ENCODE peak calls at places on chromosomes 3 and 15, in six cellular contexts. One of them, this sample, is unnamed.

GRCh38 chr3:55013145-55013544 is 85.3 kb upstream of the LRTM1 start:
- DNase-seq in nephron progenitor cell: no peak
- DNase-seq in fibroblast of mammary gland: peak; percentile 67
- DNase-seq in endodermal cell: no peak
- DNase-seq in GM20000: no peak
- DNase-seq in GM10248: no peak
- DNase-seq in this sample: no peak

GRCh38 chr3:33808559-33808958 is 10.1 kb downstream of the PDCD6IP start:
- DNase-seq in nephron progenitor cell: no peak
- DNase-seq in fibroblast of mammary gland: peak; percentile 56
- DNase-seq in endodermal cell: no peak
- DNase-seq in GM20000: no peak
- DNase-seq in GM10248: no peak
- DNase-seq in this sample: no peak

GRCh38 chr15:31317033-31317979 is 9.3 kb upstream of the KLF13 start:
- DNase-seq in nephron progenitor cell: no peak
- DNase-seq in fibroblast of mammary gland: no peak
- DNase-seq in endodermal cell: no peak
- DNase-seq in GM20000: no peak
- DNase-seq in GM10248: no peak
- DNase-seq in this sample: no peak

GRCh38 chr3:135324246-135324645 is 529.2 kb downstream of the EPHB1 start:
- DNase-seq in nephron progenitor cell: no peak
- DNase-seq in fibroblast of mammary gland: no peak
- DNase-seq in endodermal cell: no peak
- DNase-seq in GM20000: no peak
- DNase-seq in GM10248: no peak
- DNase-seq in this sample: no peak

GRCh38 chr15:25246641-25247417 is 192.0 kb downstream of the UBE3A start:
- DNase-seq in nephron progenitor cell: no peak
- DNase-seq in fibroblast of mammary gland: no peak
- DNase-seq in endodermal cell: no peak
- DNase-seq in GM20000: no peak
- DNase-seq in GM10248: no peak
- DNase-seq in this sample: peak; percentile 9

GRCh38 chr15:80480171-80480811 is 76.1 kb downstream of the ARNT2 start:
- DNase-seq in nephron progenitor cell: no peak
- DNase-seq in fibroblast of mammary gland: peak; percentile 60
- DNase-seq in endodermal cell: peak; percentile 68
- DNase-seq in GM20000: no peak
- DNase-seq in GM10248: no peak
- DNase-seq in this sample: no peak

GRCh38 chr15:50051344-50051743 is 67.7 kb downstream of the ATP8B4 start:
- DNase-seq in nephron progenitor cell: no peak
- DNase-seq in fibroblast of mammary gland: no peak
- DNase-seq in endodermal cell: no peak
- DNase-seq in GM20000: no peak
- DNase-seq in GM10248: no peak
- DNase-seq in this sample: no peak

GRCh38 chr3:45807645-45808540 is 11.6 kb upstream of the SLC6A20 start:
- DNase-seq in nephron progenitor cell: no peak
- DNase-seq in fibroblast of mammary gland: no peak
- DNase-seq in endodermal cell: no peak
- DNase-seq in GM20000: no peak
- DNase-seq in GM10248: no peak
- DNase-seq in this sample: no peak

GRCh38 chr15:68363353-68363752 is 68.6 kb downstream of the ITGA11 start:
- DNase-seq in nephron progenitor cell: no peak
- DNase-seq in fibroblast of mammary gland: no peak
- DNase-seq in endodermal cell: no peak
- DNase-seq in GM20000: no peak
- DNase-seq in GM10248: no peak
- DNase-seq in this sample: no peak

GRCh38 chr3:128710816-128711433 is 15.1 kb upstream of the RAB7A start:
- DNase-seq in nephron progenitor cell: no peak
- DNase-seq in fibroblast of mammary gland: no peak
- DNase-seq in endodermal cell: no peak
- DNase-seq in GM20000: no peak
- DNase-seq in GM10248: no peak
- DNase-seq in this sample: no peak

GRCh38 chr15:48887144-48887543 is 9.2 kb downstream of the EID1 start:
- DNase-seq in nephron progenitor cell: no peak
- DNase-seq in fibroblast of mammary gland: no peak
- DNase-seq in endodermal cell: no peak
- DNase-seq in GM20000: no peak
- DNase-seq in GM10248: no peak
- DNase-seq in this sample: no peak

GRCh38 chr3:150094150-150094932 is 123.6 kb upstream of the PFN2 start:
- DNase-seq in nephron progenitor cell: no peak
- DNase-seq in fibroblast of mammary gland: peak; percentile 63
- DNase-seq in endodermal cell: no peak
- DNase-seq in GM20000: no peak
- DNase-seq in GM10248: no peak
- DNase-seq in this sample: no peak

GRCh38 chr3:159432721-159433300 is 555.8 kb upstream of the IL12A start:
- DNase-seq in nephron progenitor cell: no peak
- DNase-seq in fibroblast of mammary gland: peak; percentile 11
- DNase-seq in endodermal cell: no peak
- DNase-seq in GM20000: no peak
- DNase-seq in GM10248: no peak
- DNase-seq in this sample: no peak

GRCh38 chr3:126956866-126957650 is 25.9 kb upstream of the PLXNA1 start:
- DNase-seq in nephron progenitor cell: no peak
- DNase-seq in fibroblast of mammary gland: no peak
- DNase-seq in endodermal cell: peak; percentile 77
- DNase-seq in GM20000: no peak
- DNase-seq in GM10248: no peak
- DNase-seq in this sample: no peak

GRCh38 chr3:159114582-159114981 is 312.7 kb downstream of the MFSD1 start:
- DNase-seq in nephron progenitor cell: no peak
- DNase-seq in fibroblast of mammary gland: no peak
- DNase-seq in endodermal cell: no peak
- DNase-seq in GM20000: no peak
- DNase-seq in GM10248: no peak
- DNase-seq in this sample: no peak

GRCh38 chr3:138781012-138781470 is 53.7 kb downstream of the PIK3CB start:
- DNase-seq in nephron progenitor cell: no peak
- DNase-seq in fibroblast of mammary gland: no peak
- DNase-seq in endodermal cell: no peak
- DNase-seq in GM20000: no peak
- DNase-seq in GM10248: no peak
- DNase-seq in this sample: no peak

GRCh38 chr3:128089135-128089534 is 34.5 kb downstream of the RUVBL1 start:
- DNase-seq in nephron progenitor cell: no peak
- DNase-seq in fibroblast of mammary gland: no peak
- DNase-seq in endodermal cell: no peak
- DNase-seq in GM20000: no peak
- DNase-seq in GM10248: no peak
- DNase-seq in this sample: no peak

GRCh38 chr15:66701422-66702034 is 508 bp upstream of the SMAD6 start:
- DNase-seq in nephron progenitor cell: no peak
- DNase-seq in fibroblast of mammary gland: peak; percentile 29
- DNase-seq in endodermal cell: no peak
- DNase-seq in GM20000: peak; percentile 73
- DNase-seq in GM10248: no peak
- DNase-seq in this sample: no peak

GRCh38 chr3:99659032-99659431 is 20.6 kb downstream of the COL8A1 start:
- DNase-seq in nephron progenitor cell: no peak
- DNase-seq in fibroblast of mammary gland: peak; percentile 100
- DNase-seq in endodermal cell: no peak
- DNase-seq in GM20000: no peak
- DNase-seq in GM10248: no peak
- DNase-seq in this sample: no peak

GRCh38 chr15:61697796-61698195 is 362.5 kb downstream of the VPS13C start:
- DNase-seq in nephron progenitor cell: no peak
- DNase-seq in fibroblast of mammary gland: no peak
- DNase-seq in endodermal cell: no peak
- DNase-seq in GM20000: no peak
- DNase-seq in GM10248: no peak
- DNase-seq in this sample: no peak

GRCh38 chr3:100602506-100603444 is 6.6 kb upstream of the ADGRG7 start:
- DNase-seq in nephron progenitor cell: no peak
- DNase-seq in fibroblast of mammary gland: peak; percentile 15
- DNase-seq in endodermal cell: peak; percentile 76
- DNase-seq in GM20000: peak; percentile 24
- DNase-seq in GM10248: peak; percentile 54
- DNase-seq in this sample: no peak

GRCh38 chr15:101296418-101297405 is 1.7 kb upstream of the SNRPA1 start:
- DNase-seq in nephron progenitor cell: no peak
- DNase-seq in fibroblast of mammary gland: peak; percentile 30
- DNase-seq in endodermal cell: peak; percentile 13
- DNase-seq in GM20000: no peak
- DNase-seq in GM10248: no peak
- DNase-seq in this sample: no peak

DNA sequence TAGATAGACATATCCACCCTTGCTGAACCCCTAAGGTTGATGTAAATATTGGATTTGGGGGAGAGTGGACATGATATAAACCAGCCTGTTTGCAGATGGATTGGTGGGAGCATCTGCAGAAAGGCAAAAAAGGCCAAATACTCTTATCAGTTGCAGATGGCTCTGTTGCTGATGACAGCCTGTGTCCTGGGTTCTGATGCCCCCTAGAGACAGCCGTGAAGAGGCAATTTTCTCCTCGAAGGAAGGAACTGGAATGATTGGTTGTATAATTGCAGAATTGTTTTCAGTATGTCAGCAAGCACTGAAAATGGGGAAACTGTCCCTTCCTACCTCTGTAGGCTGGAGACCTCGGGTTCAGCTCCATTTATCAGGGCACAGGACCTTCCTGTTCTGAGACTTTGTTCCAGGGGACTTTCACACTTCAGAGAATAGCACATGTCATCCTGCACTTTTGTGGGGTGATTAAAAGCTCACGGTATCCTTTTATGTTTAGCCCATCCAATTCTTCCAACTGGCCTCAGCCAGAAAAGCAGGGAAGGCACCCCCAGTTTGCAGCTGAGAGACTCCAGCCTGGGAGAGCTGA is 103.0 kb downstream of the PGPEP1L start:
- DNase-seq in nephron progenitor cell: peak; percentile 18
- DNase-seq in fibroblast of mammary gland: peak; percentile 80
- DNase-seq in endodermal cell: peak; percentile 83
- DNase-seq in GM20000: peak; percentile 54
- DNase-seq in GM10248: peak; percentile 52
- DNase-seq in this sample: peak; percentile 51
- TF ChIP-seq CTCF in nephron progenitor cell: peak; percentile 39
- TF ChIP-seq CTCF in fibroblast of mammary gland: peak; percentile 78
- TF ChIP-seq CTCF in endodermal cell: peak; percentile 83
- TF ChIP-seq CTCF in GM20000: peak; percentile 38
- TF ChIP-seq CTCF in GM10248: peak; percentile 31
- TF ChIP-seq CTCF in this sample: peak; percentile 75

DNA sequence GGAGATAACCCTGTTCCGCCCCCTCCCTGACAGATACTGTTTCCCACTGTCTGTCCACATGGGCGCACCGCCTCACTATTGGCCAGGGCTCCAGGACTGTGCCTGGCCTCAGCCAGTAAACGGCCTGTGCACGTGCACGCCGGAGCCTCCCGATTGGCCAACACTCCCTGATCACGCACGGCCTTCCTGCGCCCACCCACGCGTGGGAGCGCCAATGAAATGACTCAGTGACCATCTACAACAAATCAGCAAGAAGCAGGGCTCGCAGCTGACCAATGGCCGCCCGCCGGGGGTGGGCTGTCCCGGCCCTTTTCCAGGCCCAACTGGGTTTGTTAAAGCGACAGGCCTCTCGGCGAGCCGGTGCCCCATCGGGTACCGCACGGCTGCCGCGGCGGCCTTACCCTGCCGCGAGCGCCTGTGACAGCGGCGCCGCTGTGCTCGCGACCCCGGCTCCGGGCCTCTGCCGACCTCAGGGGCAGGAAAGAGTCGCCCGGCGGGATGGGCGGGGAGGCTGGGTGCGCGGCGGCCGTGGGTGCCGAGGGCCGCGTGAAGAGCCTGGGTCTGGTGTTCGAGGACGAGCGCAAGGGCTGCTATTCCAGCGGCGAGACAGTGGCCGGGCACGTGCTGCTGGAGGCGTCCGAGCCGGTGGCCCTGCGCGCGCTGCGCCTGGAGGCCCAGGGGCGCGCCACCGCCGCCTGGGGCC is at the start of gene ARRDC4:
- DNase-seq in nephron progenitor cell: peak; percentile 98
- DNase-seq in fibroblast of mammary gland: peak; percentile 100
- DNase-seq in endodermal cell: peak; percentile 100
- DNase-seq in GM20000: peak; percentile 58
- DNase-seq in GM10248: peak; percentile 20
- DNase-seq in this sample: peak; percentile 45
- TF ChIP-seq CTCF in nephron progenitor cell: no peak
- TF ChIP-seq CTCF in fibroblast of mammary gland: no peak
- TF ChIP-seq CTCF in endodermal cell: no peak
- TF ChIP-seq CTCF in GM20000: no peak
- TF ChIP-seq CTCF in GM10248: no peak
- TF ChIP-seq CTCF in this sample: no peak

GRCh38 chr15:96462768-96463167 is 132.3 kb downstream of the NR2F2 start:
- DNase-seq in nephron progenitor cell: no peak
- DNase-seq in fibroblast of mammary gland: peak; percentile 9
- DNase-seq in endodermal cell: no peak
- DNase-seq in GM20000: no peak
- DNase-seq in GM10248: no peak
- DNase-seq in this sample: no peak
- TF ChIP-seq CTCF in nephron progenitor cell: no peak
- TF ChIP-seq CTCF in fibroblast of mammary gland: peak; percentile 24
- TF ChIP-seq CTCF in endodermal cell: peak; percentile 41
- TF ChIP-seq CTCF in GM20000: no peak
- TF ChIP-seq CTCF in GM10248: no peak
- TF ChIP-seq CTCF in this sample: no peak

GRCh38 chr3:98541695-98542094 is 9.9 kb downstream of the GPR15 start:
- DNase-seq in nephron progenitor cell: no peak
- DNase-seq in fibroblast of mammary gland: no peak
- DNase-seq in endodermal cell: no peak
- DNase-seq in GM20000: no peak
- DNase-seq in GM10248: no peak
- DNase-seq in this sample: no peak

GRCh38 chr3:98548544-98548943 is 16.8 kb downstream of the GPR15 start:
- DNase-seq in nephron progenitor cell: no peak
- DNase-seq in fibroblast of mammary gland: no peak
- DNase-seq in endodermal cell: no peak
- DNase-seq in GM20000: no peak
- DNase-seq in GM10248: no peak
- DNase-seq in this sample: no peak

GRCh38 chr3:98550833-98551232 is 19.1 kb downstream of the GPR15 start:
- DNase-seq in nephron progenitor cell: no peak
- DNase-seq in fibroblast of mammary gland: no peak
- DNase-seq in endodermal cell: no peak
- DNase-seq in GM20000: no peak
- DNase-seq in GM10248: no peak
- DNase-seq in this sample: no peak

GRCh38 chr3:98542623-98543022 is 10.8 kb downstream of the GPR15 start:
- DNase-seq in nephron progenitor cell: no peak
- DNase-seq in fibroblast of mammary gland: no peak
- DNase-seq in endodermal cell: no peak
- DNase-seq in GM20000: no peak
- DNase-seq in GM10248: no peak
- DNase-seq in this sample: no peak

DNA sequence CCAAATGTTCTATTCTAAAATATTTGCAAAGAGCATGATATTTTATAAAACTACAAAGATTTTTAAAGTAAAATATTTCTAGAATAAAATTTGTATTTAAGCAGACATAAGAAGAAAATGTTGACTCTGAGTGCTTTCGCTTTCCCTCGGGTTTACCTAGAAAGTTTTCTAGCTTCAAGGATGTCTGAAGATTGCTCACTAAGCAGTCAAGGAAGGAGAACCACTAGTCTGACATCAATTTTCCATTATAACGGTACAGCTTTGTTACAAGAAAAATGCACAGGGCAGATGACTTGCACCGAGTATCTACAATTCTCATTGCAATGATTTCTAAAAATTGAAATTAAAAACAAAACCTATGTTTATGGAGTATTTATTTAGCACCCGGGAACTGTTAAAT is 14.2 kb downstream of the GPR15 start:
- DNase-seq in nephron progenitor cell: no peak
- DNase-seq in fibroblast of mammary gland: no peak
- DNase-seq in endodermal cell: no peak
- DNase-seq in GM20000: no peak
- DNase-seq in GM10248: peak; percentile 35
- DNase-seq in this sample: no peak
- TF ChIP-seq CTCF in nephron progenitor cell: no peak
- TF ChIP-seq CTCF in fibroblast of mammary gland: no peak
- TF ChIP-seq CTCF in endodermal cell: no peak
- TF ChIP-seq CTCF in GM20000: no peak
- TF ChIP-seq CTCF in GM10248: no peak
- TF ChIP-seq CTCF in this sample: no peak

This sample was measured in D721Med.